ENCODE peak calls at places on chromosome 9, in five cellular contexts. T is A549, V is endothelial cell of umbilical vein, K is HepG2, X is K562. M is an unnamed sample.

GRCh38 chr9:92632641-92633040 is 37.3 kb downstream of the IPPK start:
- DNase-seq in V (no peak), K (no peak), X (no peak), T (no peak), M (no peak)

GRCh38 chr9:135001526-135001925 is 83.8 kb upstream of the FCN1 start:
- DNase-seq in K (no peak), V (no peak), T (no peak), X (no peak), M (no peak)

GRCh38 chr9:3241290-3241689 is 284.5 kb downstream of the RFX3 start:
- DNase-seq in V (no peak), T (no peak), K (no peak), X (no peak), M (no peak)

GRCh38 chr9:106286249-106286648 is 576.7 kb upstream of the ZNF462 start:
- DNase-seq in T (peak), X (no peak), K (no peak), V (no peak), M (peak)

GRCh38 chr9:97900738-97901565 is 21.3 kb downstream of the TRMO start:
- DNase-seq in V (peak), K (peak), T (peak), X (peak), M (peak)

GRCh38 chr9:93589688-93590087 is 13.3 kb downstream of the PHF2 start:
- DNase-seq in K (peak), T (no peak), X (no peak), V (peak), M (no peak)

GRCh38 chr9:32703635-32704034 is 68.2 kb upstream of the TAF1L start:
- DNase-seq in T (peak), V (peak), X (peak), K (peak), M (peak)

GRCh38 chr9:27033815-27034403 is 28.4 kb upstream of the LRRC19 start:
- DNase-seq in V (peak), K (peak), X (peak), T (peak), M (peak)

GRCh38 chr9:100098241-100098886 is 436 bp downstream of the ERP44 start:
- DNase-seq in T (peak), X (peak), V (peak), K (peak), M (peak)

GRCh38 chr9:12640021-12640587 is 53.1 kb upstream of the TYRP1 start:
- DNase-seq in V (peak), K (peak), X (peak), T (peak), M (peak)

GRCh38 chr9:123775885-123776284 is 154.0 kb downstream of the DENND1A start:
- DNase-seq in K (no peak), T (no peak), V (no peak), X (no peak), M (no peak)

GRCh38 chr9:20028849-20029231 is 240.0 kb upstream of the SLC24A2 start:
- DNase-seq in T (no peak), K (no peak), X (no peak), V (peak), M (no peak)

GRCh38 chr9:101731429-101731828 is 7.0 kb downstream of the GRIN3A start:
- DNase-seq in T (no peak), K (no peak), X (no peak), V (no peak), M (no peak)

GRCh38 chr9:95017661-95018060 is 291.2 kb downstream of the AOPEP start:
- DNase-seq in K (no peak), X (no peak), T (no peak), V (no peak), M (no peak)

GRCh38 chr9:73855206-73855605 is 641.9 kb upstream of the RORB start:
- DNase-seq in X (no peak), V (no peak), T (no peak), K (no peak), M (no peak)

GRCh38 chr9:106862115-106862945 is 636 bp upstream of the ZNF462 start:
- DNase-seq in T (peak), K (no peak), V (peak), X (no peak), M (no peak)

GRCh38 chr9:135340143-135340655 is 139.4 kb upstream of the PPP1R26 start:
- DNase-seq in K (no peak), T (no peak), V (no peak), X (no peak), M (no peak)

GRCh38 chr9:27763831-27764230 is 190.6 kb upstream of the C9orf72 start:
- DNase-seq in T (no peak), V (no peak), X (no peak), K (no peak), M (no peak)

GRCh38 chr9:133334161-133334560 is 1.8 kb downstream of the SURF6 start:
- DNase-seq in K (no peak), T (no peak), X (no peak), V (no peak), M (no peak)

GRCh38 chr9:120436937-120437592 is 142.9 kb downstream of the CDK5RAP2 start:
- DNase-seq in K (no peak), V (no peak), T (no peak), X (no peak), M (peak)

GRCh38 chr9:120435066-120435465 is 144.9 kb downstream of the CDK5RAP2 start:
- DNase-seq in V (no peak), X (no peak), K (no peak), T (no peak), M (no peak)

GRCh38 chr9:120439147-120439546 is 140.8 kb downstream of the CDK5RAP2 start:
- DNase-seq in X (peak), V (no peak), T (peak), K (peak), M (peak)

GRCh38 chr9:120440791-120441190 is 139.2 kb downstream of the CDK5RAP2 start:
- DNase-seq in X (no peak), K (no peak), V (no peak), T (no peak), M (no peak)

GRCh38 chr9:120438111-120438510 is 141.9 kb downstream of the CDK5RAP2 start:
- DNase-seq in V (peak), K (no peak), T (no peak), X (no peak), M (peak)
- TF ChIP-seq MAX in V (no peak), K (no peak), T (no peak), X (no peak), M (no peak)

DNA sequence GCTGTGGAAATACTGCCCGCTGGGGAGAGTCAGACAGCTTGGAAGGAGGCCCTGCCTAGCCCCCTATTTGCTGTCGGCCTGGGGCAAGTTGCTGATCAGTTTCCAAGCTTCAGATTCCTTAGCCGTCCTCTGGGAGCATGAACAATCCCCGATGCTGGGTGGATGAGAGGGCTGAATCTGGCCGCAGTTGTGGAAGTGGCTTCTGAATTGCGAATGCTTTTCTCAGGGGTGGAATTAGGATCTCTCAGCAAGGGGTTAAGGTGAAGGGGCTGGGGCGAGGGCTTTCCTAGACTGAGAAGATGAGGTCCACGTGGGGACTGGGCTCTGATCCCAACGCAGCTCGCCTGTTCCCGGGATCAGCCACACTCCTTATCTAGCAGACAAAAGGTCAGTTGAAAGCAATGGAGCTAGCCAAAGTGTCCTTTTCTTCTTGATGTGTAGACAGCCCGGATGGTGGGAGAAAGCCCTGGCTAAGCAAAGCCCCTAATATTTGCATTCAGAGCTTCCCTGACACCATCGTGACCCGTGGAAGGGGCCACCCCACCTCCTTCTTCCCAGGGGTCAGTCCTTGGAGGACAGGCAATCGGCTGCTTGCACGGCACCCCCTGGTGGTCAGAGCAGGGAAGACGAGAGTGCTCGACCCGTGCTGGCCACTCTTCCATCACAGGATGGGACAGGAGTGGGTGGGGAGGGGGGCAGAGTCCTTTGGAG is 54.9 kb downstream of the COL15A1 start:
- DNase-seq in X (peak), T (peak), K (peak), V (peak), M (peak)
- H3K4me3 ChIP-seq in X (no peak), T (no peak), K (no peak), V (no peak), M (no peak)

DNA sequence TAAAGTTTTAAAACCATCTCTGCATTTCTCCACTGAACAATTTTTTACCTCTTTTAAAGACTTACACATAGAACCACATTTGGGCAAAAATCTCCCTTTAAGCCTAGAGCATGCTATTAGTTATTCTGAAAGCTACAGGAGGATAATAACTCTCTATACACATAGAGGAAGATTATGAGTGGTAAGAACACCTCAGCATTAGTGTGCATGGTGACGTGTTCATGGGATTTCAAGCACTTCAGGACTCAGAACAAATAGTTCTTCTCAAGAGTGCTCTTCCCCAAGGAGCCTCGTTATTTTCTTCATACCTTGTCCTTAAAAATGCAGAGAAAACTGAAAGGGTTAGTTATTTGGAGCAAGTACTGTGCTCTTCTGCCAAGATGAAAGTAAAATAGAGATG is 256.9 kb upstream of the TUSC1 start:
- DNase-seq in V (no peak), T (no peak), X (no peak), K (no peak), M (no peak)
- TF ChIP-seq MYC in V (no peak), T (no peak), X (no peak), K (no peak), M (no peak)

DNA sequence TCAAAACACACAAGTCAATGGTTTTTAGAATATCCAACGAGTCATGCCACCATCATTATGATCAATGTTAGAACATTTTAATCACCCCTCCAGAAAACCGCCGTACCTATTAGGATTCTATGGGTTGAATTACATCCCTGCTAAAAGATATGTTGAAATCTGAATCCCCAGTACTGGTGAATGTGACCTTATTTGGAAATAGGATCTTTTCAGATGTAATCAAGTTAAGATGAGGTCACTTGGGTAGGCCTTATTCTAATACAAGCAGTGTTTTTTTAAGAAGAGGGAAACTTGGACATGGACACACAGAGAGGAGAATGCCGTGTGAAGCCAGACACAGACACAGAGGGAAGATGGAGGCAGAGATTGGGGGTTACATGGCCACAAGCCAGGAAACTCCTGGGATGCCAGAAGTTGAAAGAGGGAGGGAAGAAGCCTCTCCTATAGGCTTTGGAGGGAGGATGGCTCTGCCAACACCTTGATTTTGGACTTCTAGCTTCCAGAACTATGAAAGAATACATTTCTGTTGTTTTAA is 183.5 kb downstream of the GNA14 start:
- DNase-seq in T (no peak), X (no peak), V (no peak), K (no peak), M (no peak)
- TF ChIP-seq MAX in T (no peak), X (no peak), V (no peak), K (no peak), M (no peak)